ENCODE peak calls at places on chromosomes 6 and 20, in five cellular contexts. Z is foreskin keratinocyte, A is esophagus squamous epithelium, T is colonic mucosa, M is IMR-90. E is an unnamed sample.

GRCh38 chr20:62208061-62208804 is 11.8 kb downstream of the HRH3 start:
- DNase-seq in Z (no peak), A (no peak), T (no peak), M (no peak), E (no peak)

GRCh38 chr6:71529769-71530168 is 241.2 kb downstream of the OGFRL1 start:
- DNase-seq in Z (no peak), A (no peak), T (no peak), M (no peak), E (no peak)

GRCh38 chr6:26183581-26184408 is 96.6 kb downstream of the HFE start:
- DNase-seq in Z (peak; percentile 78), A (no peak), T (peak; percentile 78), M (peak; percentile 92), E (peak; percentile 84)

GRCh38 chr6:139730340-139730974 is 356.0 kb upstream of the CITED2 start:
- DNase-seq in Z (no peak), A (no peak), T (no peak), M (no peak), E (no peak)

GRCh38 chr20:24153101-24154040 is 164.8 kb upstream of the GGTLC1 start:
- DNase-seq in Z (no peak), A (no peak), T (no peak), M (no peak), E (no peak)

GRCh38 chr6:31821301-31822037 is 6.1 kb upstream of the HSPA1B start:
- DNase-seq in Z (no peak), A (no peak), T (peak; percentile 96), M (peak; percentile 30), E (no peak)

GRCh38 chr20:36368400-36368799 is 62.3 kb downstream of the DLGAP4 start:
- DNase-seq in Z (no peak), A (no peak), T (no peak), M (no peak), E (no peak)

GRCh38 chr20:54167909-54168872 is 5.6 kb downstream of the CYP24A1 start:
- DNase-seq in Z (no peak), A (no peak), T (no peak), M (peak; percentile 23), E (no peak)

GRCh38 chr6:131954775-131955107 is 3.6 kb upstream of the CCN2 start:
- DNase-seq in Z (peak; percentile 76), A (no peak), T (peak; percentile 83), M (peak; percentile 99), E (peak; percentile 82)

GRCh38 chr6:19789100-19789805 is 47.9 kb upstream of the ID4 start:
- DNase-seq in Z (no peak), A (no peak), T (no peak), M (peak; percentile 26), E (no peak)

GRCh38 chr20:48397689-48398005 is 430.2 kb downstream of the PREX1 start:
- DNase-seq in Z (no peak), A (no peak), T (no peak), M (no peak), E (no peak)

GRCh38 chr6:6875818-6876470 is 231.8 kb upstream of the RREB1 start:
- DNase-seq in Z (peak; percentile 67), A (no peak), T (no peak), M (peak; percentile 80), E (no peak)

GRCh38 chr20:4008026-4008413 is 7.3 kb downstream of the RNF24 start:
- DNase-seq in Z (no peak), A (no peak), T (no peak), M (no peak), E (no peak)

GRCh38 chr20:13788167-13788834 is 3.5 kb downstream of the NDUFAF5 start:
- DNase-seq in Z (peak; percentile 34), A (no peak), T (peak; percentile 52), M (peak; percentile 69), E (no peak)

GRCh38 chr20:54624701-54625472 is 149.5 kb downstream of the DOK5 start:
- DNase-seq in Z (no peak), A (no peak), T (no peak), M (peak; percentile 6), E (no peak)

GRCh38 chr6:2021713-2022125 is 223.7 kb downstream of the GMDS start:
- DNase-seq in Z (peak; percentile 53), A (no peak), T (peak; percentile 90), M (peak; percentile 77), E (no peak)

GRCh38 chr20:25205277-25206062 is 10.0 kb downstream of the ENTPD6 start:
- DNase-seq in Z (no peak), A (no peak), T (no peak), M (no peak), E (no peak)

GRCh38 chr6:95109212-95109611 is 468.1 kb upstream of the MANEA start:
- DNase-seq in Z (no peak), A (no peak), T (no peak), M (no peak), E (no peak)

GRCh38 chr20:17625246-17626051 is 55.6 kb downstream of the DSTN start:
- DNase-seq in Z (no peak), A (no peak), T (no peak), M (no peak), E (no peak)

GRCh38 chr6:118203421-118204000 is 296.4 kb downstream of the SLC35F1 start:
- DNase-seq in Z (no peak), A (no peak), T (no peak), M (no peak), E (no peak)

GRCh38 chr6:133757330-133757729 is 131.6 kb upstream of the TCF21 start:
- DNase-seq in Z (no peak), A (no peak), T (no peak), M (no peak), E (no peak)

GRCh38 chr6:122696853-122697252 is 82.7 kb upstream of the FABP7 start:
- DNase-seq in Z (peak; percentile 84), A (no peak), T (no peak), M (peak; percentile 71), E (no peak)

GRCh38 chr20:3733119-3733995 is 872 bp downstream of the HSPA12B start:
- DNase-seq in Z (no peak), A (no peak), T (no peak), M (no peak), E (no peak)

GRCh38 chr6:142195862-142196536 is 48.9 kb downstream of the VTA1 start:
- DNase-seq in Z (no peak), A (no peak), T (no peak), M (peak; percentile 44), E (no peak)

GRCh38 chr6:125285936-125286335 is 15.8 kb downstream of the HDDC2 start:
- DNase-seq in Z (no peak), A (no peak), T (no peak), M (peak; percentile 57), E (no peak)

GRCh38 chr20:20549699-20550098 is 162.7 kb downstream of the RALGAPA2 start:
- DNase-seq in Z (peak; percentile 90), A (no peak), T (no peak), M (peak; percentile 73), E (no peak)

GRCh38 chr6:18091382-18091781 is 31.1 kb downstream of the NHLRC1 start:
- DNase-seq in Z (no peak), A (no peak), T (peak; percentile 53), M (no peak), E (no peak)

GRCh38 chr6:40722553-40723258 is 135.5 kb upstream of the LRFN2 start:
- DNase-seq in Z (no peak), A (no peak), T (no peak), M (peak; percentile 6), E (no peak)

GRCh38 chr6:40725390-40725789 is 138.2 kb upstream of the LRFN2 start:
- DNase-seq in Z (no peak), A (no peak), T (no peak), M (no peak), E (no peak)

GRCh38 chr6:40723967-40724366 is 136.8 kb upstream of the LRFN2 start:
- DNase-seq in Z (no peak), A (no peak), T (no peak), M (no peak), E (no peak)

GRCh38 chr6:40722081-40722480 is 134.9 kb upstream of the LRFN2 start:
- DNase-seq in Z (no peak), A (no peak), T (no peak), M (no peak), E (no peak)

GRCh38 chr6:40727272-40727671 is 140.1 kb upstream of the LRFN2 start:
- DNase-seq in Z (no peak), A (no peak), T (no peak), M (no peak), E (no peak)
- H3K27ac ChIP-seq in Z (no peak overlapping the region), A (no peak overlapping the region), T (no peak overlapping the region), M (no peak overlapping the region), E (no peak overlapping the region)

GRCh38 chr6:45718901-45719300 is 296.8 kb downstream of the CLIC5 start:
- DNase-seq in Z (no peak), A (no peak), T (no peak), M (peak; percentile 64), E (no peak)
- H3K4me1 ChIP-seq in Z (peaks cover 4% of the 10 kb centered on the region), A (peaks cover 10% of the 10 kb centered on the region), T (no peaks in the 10 kb centered on the region), M (peaks cover 9% of the 10 kb centered on the region), E (peaks cover 3% of the 10 kb centered on the region)

DNA sequence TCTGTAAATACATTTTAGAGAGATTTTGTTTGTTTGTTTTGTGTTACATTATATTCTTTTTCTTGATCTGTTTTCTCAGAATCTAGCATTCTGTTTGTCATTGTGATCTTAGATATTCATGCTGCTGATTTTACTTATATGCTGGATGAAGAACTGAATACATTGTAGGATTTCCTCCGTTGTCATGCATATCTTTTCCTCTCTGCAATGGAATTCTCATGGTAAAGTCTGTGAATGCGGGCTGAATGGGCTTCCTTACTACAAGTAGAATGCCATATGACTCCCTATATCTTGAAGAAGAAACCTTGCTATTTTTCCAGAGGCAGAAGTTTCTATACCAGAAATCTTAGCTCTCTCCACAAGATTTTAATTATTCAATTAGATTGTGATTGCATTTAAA is 2.4 kb upstream of the DEFB114 start:
- DNase-seq in Z (no peak), A (no peak), T (no peak), M (no peak), E (no peak)
- H3K27ac ChIP-seq in Z (no peak overlapping the region), A (no peak overlapping the region), T (no peak overlapping the region), M (no peak overlapping the region), E (no peak overlapping the region)

GRCh38 chr6:41938590-41938989 is 3.0 kb downstream of the CCND3 start:
- DNase-seq in Z (no peak), A (no peak), T (no peak), M (no peak), E (no peak)

GRCh38 chr6:41937881-41938574 is 3.6 kb downstream of the CCND3 start:
- DNase-seq in Z (no peak), A (no peak), T (no peak), M (no peak), E (no peak)

GRCh38 chr6:41939848-41940758 is 1.5 kb downstream of the CCND3 start:
- DNase-seq in Z (no peak), A (no peak), T (peak; percentile 84), M (peak; percentile 34), E (no peak)

GRCh38 chr6:41940759-41941279 is 789 bp downstream of the CCND3 start:
- DNase-seq in Z (no peak), A (no peak), T (peak; percentile 65), M (peak; percentile 12), E (no peak)

DNA sequence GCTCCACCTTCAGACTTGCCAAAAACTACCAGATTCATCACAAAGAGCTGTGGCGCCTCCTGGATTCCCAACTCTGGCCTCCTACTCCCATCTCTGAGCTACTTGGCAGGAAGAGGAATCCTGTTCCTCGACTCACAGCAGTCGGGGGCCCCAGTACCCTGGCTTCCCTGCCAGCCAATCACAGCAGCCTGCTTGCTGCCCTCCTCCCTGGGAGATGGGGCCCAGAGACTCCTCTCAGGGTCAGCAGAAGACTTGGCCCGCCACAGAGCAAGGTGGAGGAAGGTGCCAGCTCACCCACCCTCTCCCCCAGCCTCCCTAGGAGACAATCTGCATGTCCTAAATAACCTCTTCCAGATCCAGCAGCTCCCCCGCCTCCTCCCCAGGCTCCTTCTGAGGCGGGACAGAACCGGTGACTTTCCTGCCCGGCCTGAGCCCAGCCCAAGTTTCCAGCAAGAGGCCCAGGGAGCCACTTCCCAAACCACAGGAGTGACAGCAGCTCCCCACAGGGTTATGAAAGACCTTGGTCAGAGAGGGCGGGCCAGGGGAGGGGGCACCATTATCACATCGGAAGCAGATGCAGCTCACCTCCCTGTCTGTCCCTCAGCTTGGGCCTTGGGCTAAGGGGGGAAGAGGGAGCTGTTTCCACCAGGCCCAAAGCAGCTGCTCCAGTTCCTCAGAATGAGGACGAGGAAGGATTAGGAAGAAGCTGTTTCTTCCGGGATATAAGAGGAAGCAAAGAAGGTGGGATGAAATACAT is 2.3 kb downstream of the CCND3 start:
- DNase-seq in Z (no peak), A (no peak), T (no peak), M (peak; percentile 43), E (peak; percentile 74)
- H3K4me1 ChIP-seq in Z (peaks cover 6% of the 10 kb centered on the region), A (peaks cover 73% of the 10 kb centered on the region), T (peaks cover 23% of the 10 kb centered on the region), M (peaks cover 30% of the 10 kb centered on the region), E (peaks cover 20% of the 10 kb centered on the region)

E was measured in ascending aorta.